ENCODE peak calls at places on chromosomes 5 and 9, in seven cellular contexts. One of them, this sample, is unnamed. For H3K36me3, the result is how much of the 10 kb centered on the place peaks cover.

GRCh38 chr5:153619706-153620105 is 129.2 kb downstream of the GRIA1 start:
- DNase-seq in sigmoid colon: no peak
- DNase-seq in endothelial cell of umbilical vein: peak
- DNase-seq in left lung: no peak
- DNase-seq in GM23338: no peak
- DNase-seq in tibial artery: no peak
- DNase-seq in MM.1S: no peak
- DNase-seq in this sample: no peak

GRCh38 chr9:85040806-85041575 is 371.5 kb downstream of the NTRK2 start:
- DNase-seq in sigmoid colon: no peak
- DNase-seq in endothelial cell of umbilical vein: no peak
- DNase-seq in left lung: no peak
- DNase-seq in GM23338: peak
- DNase-seq in tibial artery: no peak
- DNase-seq in MM.1S: no peak
- DNase-seq in this sample: no peak

GRCh38 chr5:150377964-150378694 is 20.6 kb downstream of the TCOF1 start:
- DNase-seq in sigmoid colon: no peak
- DNase-seq in endothelial cell of umbilical vein: no peak
- DNase-seq in left lung: no peak
- DNase-seq in GM23338: no peak
- DNase-seq in tibial artery: no peak
- DNase-seq in MM.1S: no peak
- DNase-seq in this sample: no peak

GRCh38 chr5:73901455-73901854 is 275.5 kb downstream of the ARHGEF28 start:
- DNase-seq in sigmoid colon: no peak
- DNase-seq in endothelial cell of umbilical vein: no peak
- DNase-seq in left lung: no peak
- DNase-seq in GM23338: peak
- DNase-seq in tibial artery: no peak
- DNase-seq in MM.1S: peak
- DNase-seq in this sample: no peak

GRCh38 chr5:155587458-155587857 is 573.9 kb downstream of the KIF4B start:
- DNase-seq in sigmoid colon: no peak
- DNase-seq in endothelial cell of umbilical vein: no peak
- DNase-seq in left lung: no peak
- DNase-seq in GM23338: no peak
- DNase-seq in tibial artery: no peak
- DNase-seq in MM.1S: peak
- DNase-seq in this sample: no peak

GRCh38 chr5:74541381-74541781 is 99.1 kb downstream of the ENC1 start:
- DNase-seq in sigmoid colon: no peak
- DNase-seq in endothelial cell of umbilical vein: no peak
- DNase-seq in left lung: no peak
- DNase-seq in GM23338: no peak
- DNase-seq in tibial artery: no peak
- DNase-seq in MM.1S: no peak
- DNase-seq in this sample: no peak

GRCh38 chr5:149135536-149136201 is 5.6 kb upstream of the ABLIM3 start:
- DNase-seq in sigmoid colon: no peak
- DNase-seq in endothelial cell of umbilical vein: peak
- DNase-seq in left lung: no peak
- DNase-seq in GM23338: no peak
- DNase-seq in tibial artery: no peak
- DNase-seq in MM.1S: no peak
- DNase-seq in this sample: no peak

GRCh38 chr9:132698989-132699388 is 28.7 kb downstream of the GTF3C4 start:
- DNase-seq in sigmoid colon: no peak
- DNase-seq in endothelial cell of umbilical vein: peak
- DNase-seq in left lung: no peak
- DNase-seq in GM23338: no peak
- DNase-seq in tibial artery: no peak
- DNase-seq in MM.1S: no peak
- DNase-seq in this sample: no peak

GRCh38 chr9:17075758-17076485 is 58.9 kb upstream of the CNTLN start:
- DNase-seq in sigmoid colon: no peak
- DNase-seq in endothelial cell of umbilical vein: no peak
- DNase-seq in left lung: no peak
- DNase-seq in GM23338: no peak
- DNase-seq in tibial artery: no peak
- DNase-seq in MM.1S: no peak
- DNase-seq in this sample: no peak

GRCh38 chr9:134275379-134275778 is 50.9 kb upstream of the RXRA start:
- DNase-seq in sigmoid colon: no peak
- DNase-seq in endothelial cell of umbilical vein: no peak
- DNase-seq in left lung: no peak
- DNase-seq in GM23338: peak
- DNase-seq in tibial artery: no peak
- DNase-seq in MM.1S: no peak
- DNase-seq in this sample: no peak

GRCh38 chr9:97840521-97840920 is 12.5 kb upstream of the FOXE1 start:
- DNase-seq in sigmoid colon: no peak
- DNase-seq in endothelial cell of umbilical vein: no peak
- DNase-seq in left lung: no peak
- DNase-seq in GM23338: no peak
- DNase-seq in tibial artery: no peak
- DNase-seq in MM.1S: no peak
- DNase-seq in this sample: no peak

GRCh38 chr9:95249986-95250385 is 67.5 kb downstream of the FANCC start:
- DNase-seq in sigmoid colon: no peak
- DNase-seq in endothelial cell of umbilical vein: no peak
- DNase-seq in left lung: no peak
- DNase-seq in GM23338: peak
- DNase-seq in tibial artery: no peak
- DNase-seq in MM.1S: no peak
- DNase-seq in this sample: no peak

GRCh38 chr5:173318338-173318737 is 9.9 kb downstream of the STC2 start:
- DNase-seq in sigmoid colon: no peak
- DNase-seq in endothelial cell of umbilical vein: no peak
- DNase-seq in left lung: no peak
- DNase-seq in GM23338: no peak
- DNase-seq in tibial artery: no peak
- DNase-seq in MM.1S: no peak
- DNase-seq in this sample: no peak

GRCh38 chr5:173317852-173318251 is 10.4 kb downstream of the STC2 start:
- DNase-seq in sigmoid colon: no peak
- DNase-seq in endothelial cell of umbilical vein: no peak
- DNase-seq in left lung: no peak
- DNase-seq in GM23338: no peak
- DNase-seq in tibial artery: no peak
- DNase-seq in MM.1S: no peak
- DNase-seq in this sample: no peak

GRCh38 chr5:173316463-173317020 is 11.7 kb downstream of the STC2 start:
- DNase-seq in sigmoid colon: no peak
- DNase-seq in endothelial cell of umbilical vein: no peak
- DNase-seq in left lung: no peak
- DNase-seq in GM23338: no peak
- DNase-seq in tibial artery: no peak
- DNase-seq in MM.1S: no peak
- DNase-seq in this sample: no peak

GRCh38 chr5:173315495-173316352 is 12.5 kb downstream of the STC2 start:
- DNase-seq in sigmoid colon: peak
- DNase-seq in endothelial cell of umbilical vein: no peak
- DNase-seq in left lung: no peak
- DNase-seq in GM23338: peak
- DNase-seq in tibial artery: peak
- DNase-seq in MM.1S: peak
- DNase-seq in this sample: peak

GRCh38 chr5:173317091-173317685 is 11.0 kb downstream of the STC2 start:
- DNase-seq in sigmoid colon: no peak
- DNase-seq in endothelial cell of umbilical vein: no peak
- DNase-seq in left lung: no peak
- DNase-seq in GM23338: no peak
- DNase-seq in tibial artery: no peak
- DNase-seq in MM.1S: no peak
- DNase-seq in this sample: no peak
- H3K36me3 ChIP-seq in sigmoid colon: under half
- H3K36me3 ChIP-seq in endothelial cell of umbilical vein: under half
- H3K36me3 ChIP-seq in left lung: under half
- H3K36me3 ChIP-seq in GM23338: under half
- H3K36me3 ChIP-seq in tibial artery: under half
- H3K36me3 ChIP-seq in MM.1S: under half
- H3K36me3 ChIP-seq in this sample: under half

DNA sequence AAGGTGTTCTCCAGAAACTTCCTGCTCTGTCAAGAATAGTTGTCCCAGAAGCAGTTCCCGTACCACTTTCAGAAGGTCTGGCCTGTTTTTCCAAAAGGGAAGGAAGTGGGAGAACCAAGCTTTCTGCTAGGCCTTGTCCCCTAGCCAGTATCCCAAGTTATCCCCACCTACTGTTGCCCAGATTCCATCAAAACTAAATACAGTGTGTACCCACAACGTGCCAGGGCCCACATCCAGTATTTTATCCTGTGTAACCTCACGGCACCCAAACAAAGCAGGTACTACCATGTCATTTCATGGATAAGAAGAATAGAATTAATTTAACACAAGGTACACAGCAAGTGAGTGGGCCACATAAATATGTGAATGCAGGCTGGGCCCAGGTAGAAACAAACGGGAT is 126.2 kb downstream of the CDK5RAP2 start:
- DNase-seq in sigmoid colon: no peak
- DNase-seq in endothelial cell of umbilical vein: no peak
- DNase-seq in left lung: no peak
- DNase-seq in GM23338: no peak
- DNase-seq in tibial artery: no peak
- DNase-seq in MM.1S: no peak
- DNase-seq in this sample: no peak
- H3K36me3 ChIP-seq in sigmoid colon: under half
- H3K36me3 ChIP-seq in endothelial cell of umbilical vein: under half
- H3K36me3 ChIP-seq in left lung: half or more
- H3K36me3 ChIP-seq in GM23338: under half
- H3K36me3 ChIP-seq in tibial artery: half or more
- H3K36me3 ChIP-seq in MM.1S: under half
- H3K36me3 ChIP-seq in this sample: under half

GRCh38 chr5:55402199-55402598 is 94.4 kb downstream of the MTREX start:
- DNase-seq in sigmoid colon: no peak
- DNase-seq in endothelial cell of umbilical vein: no peak
- DNase-seq in left lung: no peak
- DNase-seq in GM23338: peak
- DNase-seq in tibial artery: no peak
- DNase-seq in MM.1S: no peak
- DNase-seq in this sample: no peak

GRCh38 chr5:55407984-55408383 is 100.2 kb downstream of the MTREX start:
- DNase-seq in sigmoid colon: no peak
- DNase-seq in endothelial cell of umbilical vein: no peak
- DNase-seq in left lung: no peak
- DNase-seq in GM23338: no peak
- DNase-seq in tibial artery: no peak
- DNase-seq in MM.1S: no peak
- DNase-seq in this sample: no peak

GRCh38 chr5:55407059-55407684 is 99.4 kb downstream of the MTREX start:
- DNase-seq in sigmoid colon: no peak
- DNase-seq in endothelial cell of umbilical vein: peak
- DNase-seq in left lung: no peak
- DNase-seq in GM23338: peak
- DNase-seq in tibial artery: no peak
- DNase-seq in MM.1S: peak
- DNase-seq in this sample: no peak

GRCh38 chr5:55409775-55410174 is 102.0 kb downstream of the MTREX start:
- DNase-seq in sigmoid colon: no peak
- DNase-seq in endothelial cell of umbilical vein: no peak
- DNase-seq in left lung: no peak
- DNase-seq in GM23338: no peak
- DNase-seq in tibial artery: no peak
- DNase-seq in MM.1S: no peak
- DNase-seq in this sample: no peak

DNA sequence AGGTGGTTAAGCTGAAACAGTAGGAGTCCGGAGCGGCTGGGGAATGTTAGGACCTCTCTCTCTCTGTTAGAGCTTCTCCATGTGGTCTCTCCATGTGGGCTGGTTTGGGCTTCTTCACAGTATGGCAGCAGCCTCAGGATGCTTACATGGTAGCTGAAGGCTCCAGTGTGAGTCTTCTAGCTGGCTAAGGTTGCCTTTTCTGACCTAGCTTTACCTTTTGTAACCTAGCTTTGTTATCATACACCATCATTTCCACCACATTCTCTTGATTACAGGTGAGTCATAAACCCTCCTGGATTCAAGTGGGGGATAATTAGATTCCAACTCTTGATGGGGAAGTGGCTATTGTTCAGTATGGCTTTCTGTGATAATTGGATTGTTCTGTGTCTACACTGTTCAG is 98.5 kb downstream of the MTREX start:
- DNase-seq in sigmoid colon: no peak
- DNase-seq in endothelial cell of umbilical vein: no peak
- DNase-seq in left lung: no peak
- DNase-seq in GM23338: peak
- DNase-seq in tibial artery: no peak
- DNase-seq in MM.1S: no peak
- DNase-seq in this sample: no peak
- H3K36me3 ChIP-seq in sigmoid colon: under half
- H3K36me3 ChIP-seq in endothelial cell of umbilical vein: under half
- H3K36me3 ChIP-seq in left lung: half or more
- H3K36me3 ChIP-seq in GM23338: under half
- H3K36me3 ChIP-seq in tibial artery: under half
- H3K36me3 ChIP-seq in MM.1S: under half
- H3K36me3 ChIP-seq in this sample: under half

GRCh38 chr9:15461056-15461455 is 38.4 kb downstream of the SNAPC3 start:
- DNase-seq in sigmoid colon: no peak
- DNase-seq in endothelial cell of umbilical vein: no peak
- DNase-seq in left lung: no peak
- DNase-seq in GM23338: no peak
- DNase-seq in tibial artery: no peak
- DNase-seq in MM.1S: no peak
- DNase-seq in this sample: no peak
- H3K36me3 ChIP-seq in sigmoid colon: under half
- H3K36me3 ChIP-seq in endothelial cell of umbilical vein: under half
- H3K36me3 ChIP-seq in left lung: half or more
- H3K36me3 ChIP-seq in GM23338: half or more
- H3K36me3 ChIP-seq in tibial artery: half or more
- H3K36me3 ChIP-seq in MM.1S: under half
- H3K36me3 ChIP-seq in this sample: half or more

GRCh38 chr5:66001952-66002351 is 75.6 kb downstream of the ERBIN start:
- DNase-seq in sigmoid colon: no peak
- DNase-seq in endothelial cell of umbilical vein: no peak
- DNase-seq in left lung: no peak
- DNase-seq in GM23338: no peak
- DNase-seq in tibial artery: no peak
- DNase-seq in MM.1S: no peak
- DNase-seq in this sample: no peak
- H3K36me3 ChIP-seq in sigmoid colon: under half
- H3K36me3 ChIP-seq in endothelial cell of umbilical vein: under half
- H3K36me3 ChIP-seq in left lung: under half
- H3K36me3 ChIP-seq in GM23338: under half
- H3K36me3 ChIP-seq in tibial artery: under half
- H3K36me3 ChIP-seq in MM.1S: under half
- H3K36me3 ChIP-seq in this sample: under half

This sample was measured in adrenal gland.